ENCODE peak calls at places on chromosomes 4 and X, in six cellular contexts. A is IMR-90, X is neuronal stem cell, U is mesendoderm, J is mesenchymal stem cell, H is H1. G is an unnamed sample.

GRCh38 chr4:122612540-122612939 is 8.3 kb downstream of the IL21 start:
- DNase-seq in A (peak), X (no peak), H (no peak), U (no peak), J (no peak), G (no peak)

GRCh38 chr4:85756938-85757337 is 282.0 kb downstream of the ARHGAP24 start:
- DNase-seq in H (no peak), X (no peak), J (peak), A (peak), U (peak), G (peak)

GRCh38 chr4:78220283-78220682 is 163.2 kb downstream of the FRAS1 start:
- DNase-seq in J (no peak), U (no peak), X (no peak), A (no peak), H (no peak), G (no peak)

GRCh38 chr4:95637047-95637600 is 88.4 kb upstream of the UNC5C start:
- DNase-seq in H (no peak), U (peak), J (peak), X (peak), A (no peak), G (peak)

GRCh38 chr4:28225005-28225404 is 1364.4 kb downstream of the STIM2 start:
- DNase-seq in X (peak), A (peak), J (peak), H (no peak), U (peak), G (peak)

GRCh38 chr4:66647468-66647867 is 897.8 kb downstream of the CENPC start:
- DNase-seq in X (no peak), H (no peak), U (no peak), A (no peak), J (no peak), G (no peak)

GRCh38 chr4:76706581-76706980 is 191.4 kb downstream of the SOWAHB start:
- DNase-seq in H (no peak), A (no peak), X (no peak), J (peak), U (no peak), G (no peak)

GRCh38 chr4:26609398-26609797 is 25.5 kb downstream of the TBC1D19 start:
- DNase-seq in J (no peak), X (no peak), A (no peak), H (no peak), U (peak), G (no peak)

GRCh38 chr4:80717204-80717603 is 313.3 kb upstream of the BMP3 start:
- DNase-seq in A (no peak), H (no peak), U (no peak), J (no peak), X (no peak), G (no peak)

GRCh38 chr4:113646456-113646809 is 115.1 kb downstream of the CAMK2D start:
- DNase-seq in J (no peak), U (peak), H (peak), X (peak), A (peak), G (peak)

GRCh38 chr4:101306225-101306624 is 41.1 kb downstream of the PPP3CA start:
- DNase-seq in X (no peak), J (no peak), H (no peak), A (no peak), U (no peak), G (no peak)

GRCh38 chr4:3009422-3009821 is 46.1 kb downstream of the GRK4 start:
- DNase-seq in A (no peak), H (no peak), U (peak), X (peak), J (peak), G (peak)

GRCh38 chr4:159006202-159006601 is 96.7 kb upstream of the RAPGEF2 start:
- DNase-seq in H (no peak), A (peak), X (no peak), U (no peak), J (peak), G (no peak)

GRCh38 chr4:106898621-106899230 is 137.4 kb downstream of the DKK2 start:
- DNase-seq in J (peak), A (peak), X (peak), U (peak), H (peak), G (peak)

GRCh38 chr4:136219592-136220125 is 1312.6 kb downstream of the PCDH18 start:
- DNase-seq in X (no peak), H (no peak), A (no peak), U (no peak), J (no peak), G (no peak)

GRCh38 chr4:29047341-29048041 is 1672.7 kb upstream of the PCDH7 start:
- DNase-seq in H (no peak), A (no peak), J (no peak), U (no peak), X (no peak), G (no peak)

GRCh38 chrX:51332188-51332942 is at the start of gene NUDT10:
- DNase-seq in X (peak), H (peak), A (peak), U (peak), J (peak), G (peak)

GRCh38 chr4:131430302-131430701 is 1718.8 kb upstream of the PCDH10 start:
- DNase-seq in J (no peak), H (no peak), A (no peak), U (peak), X (no peak), G (no peak)

GRCh38 chrX:17741123-17741511 is 3.8 kb downstream of the SCML1 start:
- DNase-seq in A (no peak), H (no peak), X (peak), J (no peak), U (peak), G (no peak)

GRCh38 chrX:129557844-129558243 is 17.8 kb downstream of the OCRL start:
- DNase-seq in A (peak), X (no peak), J (no peak), U (no peak), H (no peak), G (no peak)

GRCh38 chr4:68498413-68499007 is 51.2 kb downstream of the TMPRSS11E start:
- DNase-seq in H (peak), J (peak), U (peak), A (peak), X (peak), G (peak)

GRCh38 chrX:81957900-81958545 is 756.1 kb downstream of the SH3BGRL start:
- DNase-seq in U (peak), H (no peak), J (no peak), X (peak), A (peak), G (no peak)

GRCh38 chr4:55381502-55381901 is 14.3 kb upstream of the TMEM165 start:
- DNase-seq in X (no peak), H (no peak), J (no peak), U (no peak), A (no peak), G (no peak)

GRCh38 chr4:73731968-73732610 is 8.3 kb upstream of the CXCL8 start:
- DNase-seq in H (no peak), X (no peak), A (no peak), U (no peak), J (peak), G (no peak)

GRCh38 chr4:27210874-27211428 is 350.3 kb downstream of the STIM2 start:
- DNase-seq in H (no peak), A (no peak), J (no peak), U (no peak), X (no peak), G (no peak)

GRCh38 chr4:16801356-16801755 is 97.1 kb downstream of the LDB2 start:
- DNase-seq in A (peak), J (no peak), X (no peak), H (no peak), U (no peak), G (no peak)

GRCh38 chr4:3202836-3203820 is 45.8 kb upstream of the MSANTD1 start:
- DNase-seq in X (no peak), H (no peak), J (no peak), A (no peak), U (no peak), G (no peak)

GRCh38 chrX:115559672-115560071 is 1.3 kb upstream of the PLS3 start:
- DNase-seq in H (no peak), U (no peak), A (no peak), X (no peak), J (no peak), G (no peak)

GRCh38 chrX:122572461-122572860 is 611.6 kb upstream of the GRIA3 start:
- DNase-seq in J (no peak), H (no peak), A (peak), U (no peak), X (no peak), G (no peak)

GRCh38 chr4:23235613-23236390 is 543.1 kb downstream of the GBA3 start:
- DNase-seq in X (no peak), J (no peak), H (no peak), U (peak), A (no peak), G (no peak)

GRCh38 chrX:150548684-150549083 is 19.7 kb upstream of the MTM1 start:
- DNase-seq in J (no peak), X (no peak), U (no peak), A (peak), H (no peak), G (no peak)

GRCh38 chr4:52037730-52038108 is 380 bp downstream of the SGCB start:
- DNase-seq in X (no peak), U (peak), H (peak), A (peak), J (peak), G (peak)

GRCh38 chr4:53459548-53459947 is 82.1 kb downstream of the FIP1L1 start:
- DNase-seq in J (peak), A (peak), U (no peak), X (no peak), H (no peak), G (no peak)

GRCh38 chrX:115058276-115058675 is 40.9 kb upstream of the IL13RA2 start:
- DNase-seq in H (no peak), X (no peak), J (peak), U (no peak), A (peak), G (no peak)

GRCh38 chrX:12383196-12383595 is 244.9 kb downstream of the FRMPD4 start:
- DNase-seq in X (no peak), U (peak), J (no peak), A (no peak), H (no peak), G (no peak)

GRCh38 chr4:6059375-6059805 is 41.2 kb upstream of the C4orf50 start:
- DNase-seq in H (no peak), A (no peak), J (no peak), X (no peak), U (no peak), G (no peak)

GRCh38 chr4:6065166-6065565 is 46.9 kb upstream of the C4orf50 start:
- DNase-seq in J (no peak), X (no peak), H (no peak), A (no peak), U (no peak), G (no peak)

GRCh38 chr4:6064383-6064782 is 46.2 kb upstream of the C4orf50 start:
- DNase-seq in U (no peak), A (no peak), J (no peak), X (no peak), H (no peak), G (no peak)

GRCh38 chr4:6063684-6064083 is 45.5 kb upstream of the C4orf50 start:
- DNase-seq in X (no peak), U (no peak), J (no peak), A (no peak), H (no peak), G (no peak)

GRCh38 chr4:6062133-6062532 is 43.9 kb upstream of the C4orf50 start:
- DNase-seq in U (no peak), A (no peak), J (no peak), X (no peak), H (no peak), G (no peak)
- H2BK15ac ChIP-seq in U (no peak), A (no peak), J (no peak), X (no peak), H (no peak), G (no peak)

GRCh38 chrX:30889147-30890125 is at the start of gene TAB3:
- DNase-seq in H (peak), A (peak), J (peak), X (peak), U (peak), G (peak)
- H2BK15ac ChIP-seq in H (no peak), A (peak), J (no peak), X (no peak), U (no peak), G (no peak)

DNA sequence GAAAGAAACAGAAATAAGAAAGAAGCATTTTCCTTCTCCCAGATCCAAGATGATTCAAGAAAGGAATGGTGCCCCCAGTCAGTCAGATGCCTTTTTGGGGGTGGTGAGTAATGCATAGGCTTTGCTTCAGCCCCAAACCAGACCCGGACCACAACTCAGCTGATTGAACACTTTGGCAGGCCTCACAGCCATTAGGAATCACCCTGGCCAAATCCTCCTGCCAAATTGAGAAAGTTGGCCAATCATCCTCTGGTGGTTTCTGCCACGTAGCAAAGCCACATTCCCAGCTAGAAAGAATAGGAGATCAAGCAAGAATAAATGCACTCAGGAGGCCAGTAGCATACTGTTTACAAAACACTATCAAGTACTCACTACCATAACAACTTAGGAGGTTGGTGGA is 33.7 kb downstream of the FRMD7 start:
- DNase-seq in J (no peak), X (no peak), A (no peak), H (no peak), U (no peak), G (no peak)
- H2BK15ac ChIP-seq in J (no peak), X (no peak), A (no peak), H (no peak), U (no peak), G (no peak)

GRCh38 chrX:20266810-20267598 is at the start of gene RPS6KA3:
- DNase-seq in X (peak), J (peak), H (peak), A (peak), U (peak), G (peak)

GRCh38 chrX:20265726-20266681 is 705 bp downstream of the RPS6KA3 start:
- DNase-seq in A (peak), U (peak), X (no peak), J (peak), H (peak), G (peak)

GRCh38 chrX:20260885-20261284 is 5.8 kb downstream of the RPS6KA3 start:
- DNase-seq in X (no peak), H (no peak), U (no peak), A (no peak), J (no peak), G (no peak)

GRCh38 chrX:20265221-20265725 is 1.4 kb downstream of the RPS6KA3 start:
- DNase-seq in X (no peak), J (peak), A (peak), U (peak), H (peak), G (peak)

DNA sequence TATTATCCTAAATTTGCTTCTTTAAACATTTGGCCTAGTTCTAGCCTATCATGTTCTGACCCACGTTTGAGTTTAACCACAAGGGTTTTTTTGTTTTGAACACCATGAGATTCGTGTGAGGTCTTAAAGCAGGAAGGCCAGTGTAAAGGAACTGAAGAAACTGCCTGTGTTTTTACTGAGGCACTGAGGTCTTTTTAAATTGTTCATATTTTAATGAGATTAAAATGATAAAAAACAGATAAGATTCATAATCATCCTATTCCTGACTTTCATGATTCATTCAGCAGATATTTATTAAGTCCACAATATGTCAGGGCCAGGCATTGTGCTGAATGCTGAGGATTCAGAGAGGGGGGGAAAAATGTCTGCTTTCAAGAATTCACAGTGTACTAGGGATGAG is 3.2 kb downstream of the RPS6KA3 start:
- DNase-seq in J (peak), A (peak), X (no peak), H (no peak), U (no peak), G (no peak)
- H2BK15ac ChIP-seq in J (no peak), A (no peak), X (no peak), H (no peak), U (no peak), G (no peak)

GRCh38 chrX:154452823-154453222 is 5.3 kb upstream of the PLXNA3 start:
- DNase-seq in U (no peak), J (no peak), X (no peak), A (no peak), H (no peak), G (no peak)
- H2BK15ac ChIP-seq in U (no peak), J (no peak), X (no peak), A (no peak), H (no peak), G (no peak)

G was measured in H9.